ENCODE peak calls at places on chromosomes 16 and 17, in seven cellular contexts. S is transverse colon, V is esophagus squamous epithelium, Y is adrenal gland, I is breast epithelium, B is Peyer's patch, N is HCT116. C is an unnamed sample.

GRCh38 chr17:77235370-77236080 is 94.8 kb downstream of the SEC14L1 start:
- DNase-seq in S (no peak), V (no peak), Y (peak; percentile 64), I (no peak), B (no peak), N (no peak), C (no peak)

GRCh38 chr16:84532855-84533486 is 28.5 kb upstream of the MEAK7 start:
- DNase-seq in S (no peak), V (no peak), Y (no peak), I (no peak), B (no peak), N (no peak), C (no peak)

GRCh38 chr17:27756467-27757371 is 43.6 kb downstream of the NOS2 start:
- DNase-seq in S (peak; percentile 68), V (no peak), Y (peak; percentile 75), I (no peak), B (peak; percentile 29), N (peak; percentile 23), C (peak; percentile 53)

GRCh38 chr17:13010959-13011358 is 6.9 kb downstream of the ELAC2 start:
- DNase-seq in S (no peak), V (no peak), Y (peak; percentile 12), I (no peak), B (no peak), N (no peak), C (no peak)

GRCh38 chr17:846901-847777 is 65.0 kb downstream of the MRM3 start:
- DNase-seq in S (no peak), V (no peak), Y (no peak), I (peak; percentile 36), B (no peak), N (no peak), C (no peak)

GRCh38 chr17:31068291-31068690 is 26.5 kb upstream of the NF1 start:
- DNase-seq in S (peak; percentile 65), V (no peak), Y (peak; percentile 28), I (no peak), B (peak; percentile 56), N (peak; percentile 40), C (no peak)

GRCh38 chr17:55266051-55266957 is 1.5 kb downstream of the HLF start:
- DNase-seq in S (no peak), V (no peak), Y (peak; percentile 67), I (no peak), B (no peak), N (no peak), C (peak; percentile 63)

GRCh38 chr17:21394265-21394664 is 18.1 kb downstream of the KCNJ12 start:
- DNase-seq in S (no peak), V (no peak), Y (no peak), I (no peak), B (no peak), N (no peak), C (no peak)

GRCh38 chr16:80988756-80989155 is 17.9 kb downstream of the CMC2 start:
- DNase-seq in S (no peak), V (no peak), Y (no peak), I (no peak), B (no peak), N (no peak), C (no peak)

GRCh38 chr17:50588391-50589111 is 28.0 kb downstream of the CACNA1G start:
- DNase-seq in S (no peak), V (no peak), Y (peak; percentile 49), I (no peak), B (no peak), N (no peak), C (peak; percentile 80)

GRCh38 chr17:66673668-66674276 is 161.1 kb upstream of the CACNG5 start:
- DNase-seq in S (peak; percentile 57), V (no peak), Y (peak; percentile 42), I (peak; percentile 59), B (no peak), N (peak; percentile 72), C (peak; percentile 44)

GRCh38 chr17:74467221-74467951 is 952 bp downstream of the CD300A start:
- DNase-seq in S (peak; percentile 53), V (peak; percentile 22), Y (no peak), I (no peak), B (peak; percentile 69), N (no peak), C (no peak)

GRCh38 chr17:38510424-38511125 is 82.3 kb downstream of the ARHGAP23 start:
- DNase-seq in S (no peak), V (no peak), Y (peak; percentile 19), I (no peak), B (no peak), N (no peak), C (peak; percentile 54)

GRCh38 chr16:74448990-74449389 is 27.7 kb upstream of the CLEC18B start:
- DNase-seq in S (peak; percentile 56), V (no peak), Y (peak; percentile 76), I (peak; percentile 44), B (peak; percentile 17), N (peak; percentile 63), C (peak; percentile 77)

GRCh38 chr16:51550785-51551184 is 399.7 kb upstream of the SALL1 start:
- DNase-seq in S (no peak), V (no peak), Y (no peak), I (no peak), B (no peak), N (no peak), C (no peak)

GRCh38 chr16:1688807-1689560 is 10.9 kb downstream of the JPT2 start:
- DNase-seq in S (no peak), V (no peak), Y (no peak), I (no peak), B (no peak), N (peak; percentile 66), C (no peak)

GRCh38 chr16:77974883-77975282 is 47.5 kb upstream of the CLEC3A start:
- DNase-seq in S (no peak), V (no peak), Y (no peak), I (no peak), B (no peak), N (no peak), C (no peak)

GRCh38 chr17:40023590-40024292 is 8.5 kb downstream of the CSF3 start:
- DNase-seq in S (peak; percentile 80), V (no peak), Y (peak; percentile 56), I (no peak), B (no peak), N (no peak), C (no peak)

GRCh38 chr16:82715833-82716232 is 89.1 kb downstream of the CDH13 start:
- DNase-seq in S (no peak), V (no peak), Y (no peak), I (no peak), B (no peak), N (no peak), C (no peak)
- H3K27ac ChIP-seq in S (no peak overlapping the region), V (no peak overlapping the region), Y (no peak overlapping the region), I (no peak overlapping the region), B (no peak overlapping the region), N (no peak overlapping the region), C (no peak overlapping the region)

GRCh38 chr16:88508868-88509748 is 56.0 kb downstream of the ZFPM1 start:
- DNase-seq in S (peak; percentile 53), V (no peak), Y (no peak), I (no peak), B (no peak), N (no peak), C (no peak)
- TF ChIP-seq POLR2A in S (no peak), V (peak; percentile 12), Y (no peak), I (no peak), B (peak; percentile 38), N (no peak), C (no peak)

DNA sequence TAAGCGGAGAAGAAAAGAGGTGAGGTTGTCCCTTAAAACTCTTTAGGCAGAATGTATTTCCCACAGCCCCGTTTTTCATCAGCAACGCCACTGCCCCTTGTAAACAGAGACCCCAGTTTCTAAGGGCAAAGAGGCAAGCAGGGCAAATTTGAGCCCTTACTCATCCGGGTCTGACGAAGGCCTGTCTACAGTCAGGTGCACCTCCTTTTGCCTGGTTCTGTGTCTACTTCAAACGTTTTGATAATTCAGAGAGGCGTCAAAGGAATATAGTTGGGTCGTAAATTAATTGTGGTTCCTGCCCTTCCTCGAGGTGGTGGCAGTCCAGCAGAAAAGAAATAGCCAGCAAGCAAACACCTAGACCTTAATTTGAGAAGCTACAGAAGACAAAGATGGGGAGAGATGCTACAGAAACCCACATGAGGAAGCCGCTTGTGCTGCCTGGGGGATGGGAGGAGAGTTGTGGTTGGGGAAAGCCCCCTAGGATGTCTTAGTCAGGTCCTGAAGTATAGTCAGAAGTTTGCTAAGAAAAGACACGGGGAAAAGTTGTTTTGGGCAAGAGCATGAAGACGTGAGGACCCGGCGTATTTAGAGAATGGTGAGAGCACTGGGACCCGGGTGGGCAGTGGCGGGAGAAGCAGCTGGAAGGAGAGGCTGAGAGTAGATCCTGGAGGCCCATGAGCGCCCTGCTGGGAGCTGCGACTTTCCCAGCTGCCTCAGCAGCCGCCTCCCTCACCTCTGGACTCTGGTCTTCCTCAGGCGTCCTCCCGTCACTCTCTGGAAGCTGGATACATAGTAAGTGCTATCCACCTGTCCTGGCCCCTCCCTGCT is 2.4 kb downstream of the FBRS start:
- DNase-seq in S (peak; percentile 87), V (no peak), Y (no peak), I (no peak), B (peak; percentile 61), N (no peak), C (no peak)
- H3K27ac ChIP-seq in S (peak overlapping the region; percentile 98), V (peak overlapping the region; percentile 99), Y (no peak overlapping the region), I (peak overlapping the region; percentile 99), B (peak overlapping the region; percentile 99), N (peak overlapping the region; percentile 97), C (no peak overlapping the region)

GRCh38 chr17:32593003-32593402 is 106.2 kb downstream of the CDK5R1 start:
- DNase-seq in S (no peak), V (no peak), Y (no peak), I (no peak), B (no peak), N (no peak), C (no peak)
- TF ChIP-seq POLR2A in S (no peak), V (no peak), Y (no peak), I (no peak), B (no peak), N (no peak), C (no peak)

GRCh38 chr16:2977440-2977839 is 2.8 kb downstream of the PKMYT1 start:
- DNase-seq in S (peak; percentile 52), V (no peak), Y (no peak), I (no peak), B (no peak), N (no peak), C (no peak)
- H3K27ac ChIP-seq in S (no peak overlapping the region), V (no peak overlapping the region), Y (no peak overlapping the region), I (no peak overlapping the region), B (no peak overlapping the region), N (peak overlapping the region; percentile 36), C (no peak overlapping the region)